ENCODE peak calls at places on chromosomes 1 and 21, in ten cellular contexts. One of them, this sample, is unnamed.

GRCh38 chr1:9145021-9145668 is 16.2 kb upstream of the GPR157 start:
- DNase-seq in transverse colon: no peak
- DNase-seq in prostate gland: no peak
- DNase-seq in CD8-positive, alpha-beta memory T cell: no peak
- DNase-seq in T follicular helper cell: no peak
- DNase-seq in stimulated activated CD8-positive, alpha-beta memory T cell treated with anti-CD3 and anti-CD28 coated beads, Interleukin-2, amount 100 ng/mL, for 48 hours: no peak
- DNase-seq in tibial artery: no peak
- DNase-seq in HCEC 1CT: peak
- DNase-seq in cardiac fibroblast: peak
- DNase-seq in NCI-H345: no peak
- DNase-seq in this sample: no peak

GRCh38 chr1:90723561-90724108 is 6.5 kb upstream of the BARHL2 start:
- DNase-seq in T follicular helper cell: no peak
- DNase-seq in prostate gland: no peak
- DNase-seq in CD8-positive, alpha-beta memory T cell: no peak
- DNase-seq in HCEC 1CT: peak
- DNase-seq in transverse colon: no peak
- DNase-seq in cardiac fibroblast: no peak
- DNase-seq in tibial artery: no peak
- DNase-seq in NCI-H345: no peak
- DNase-seq in stimulated activated CD8-positive, alpha-beta memory T cell treated with anti-CD3 and anti-CD28 coated beads, Interleukin-2, amount 100 ng/mL, for 48 hours: no peak
- DNase-seq in this sample: no peak

GRCh38 chr21:37912616-37913015 is 3.6 kb downstream of the KCNJ6 start:
- DNase-seq in NCI-H345: no peak
- DNase-seq in prostate gland: no peak
- DNase-seq in T follicular helper cell: no peak
- DNase-seq in transverse colon: no peak
- DNase-seq in HCEC 1CT: no peak
- DNase-seq in CD8-positive, alpha-beta memory T cell: no peak
- DNase-seq in tibial artery: no peak
- DNase-seq in cardiac fibroblast: no peak
- DNase-seq in stimulated activated CD8-positive, alpha-beta memory T cell treated with anti-CD3 and anti-CD28 coated beads, Interleukin-2, amount 100 ng/mL, for 48 hours: no peak
- DNase-seq in this sample: no peak

GRCh38 chr1:235613617-235614016 is 36.0 kb downstream of the GNG4 start:
- DNase-seq in tibial artery: no peak
- DNase-seq in stimulated activated CD8-positive, alpha-beta memory T cell treated with anti-CD3 and anti-CD28 coated beads, Interleukin-2, amount 100 ng/mL, for 48 hours: no peak
- DNase-seq in T follicular helper cell: no peak
- DNase-seq in NCI-H345: no peak
- DNase-seq in prostate gland: no peak
- DNase-seq in CD8-positive, alpha-beta memory T cell: no peak
- DNase-seq in cardiac fibroblast: no peak
- DNase-seq in HCEC 1CT: no peak
- DNase-seq in transverse colon: peak
- DNase-seq in this sample: no peak

GRCh38 chr1:54259546-54259945 is 59.6 kb downstream of the MRPL37 start:
- DNase-seq in T follicular helper cell: no peak
- DNase-seq in transverse colon: no peak
- DNase-seq in NCI-H345: no peak
- DNase-seq in tibial artery: no peak
- DNase-seq in prostate gland: no peak
- DNase-seq in cardiac fibroblast: no peak
- DNase-seq in HCEC 1CT: no peak
- DNase-seq in stimulated activated CD8-positive, alpha-beta memory T cell treated with anti-CD3 and anti-CD28 coated beads, Interleukin-2, amount 100 ng/mL, for 48 hours: no peak
- DNase-seq in CD8-positive, alpha-beta memory T cell: no peak
- DNase-seq in this sample: no peak

GRCh38 chr1:93021539-93022134 is 57.4 kb upstream of the MTF2 start:
- DNase-seq in CD8-positive, alpha-beta memory T cell: no peak
- DNase-seq in tibial artery: no peak
- DNase-seq in NCI-H345: peak
- DNase-seq in cardiac fibroblast: peak
- DNase-seq in HCEC 1CT: peak
- DNase-seq in stimulated activated CD8-positive, alpha-beta memory T cell treated with anti-CD3 and anti-CD28 coated beads, Interleukin-2, amount 100 ng/mL, for 48 hours: no peak
- DNase-seq in transverse colon: no peak
- DNase-seq in prostate gland: no peak
- DNase-seq in T follicular helper cell: no peak
- DNase-seq in this sample: no peak

GRCh38 chr1:108692724-108693655 is 880 bp downstream of the PRPF38B start:
- DNase-seq in transverse colon: peak
- DNase-seq in tibial artery: peak
- DNase-seq in stimulated activated CD8-positive, alpha-beta memory T cell treated with anti-CD3 and anti-CD28 coated beads, Interleukin-2, amount 100 ng/mL, for 48 hours: peak
- DNase-seq in T follicular helper cell: peak
- DNase-seq in prostate gland: peak
- DNase-seq in cardiac fibroblast: peak
- DNase-seq in HCEC 1CT: peak
- DNase-seq in NCI-H345: peak
- DNase-seq in CD8-positive, alpha-beta memory T cell: peak
- DNase-seq in this sample: peak

GRCh38 chr1:55352080-55352800 is 137.1 kb upstream of the USP24 start:
- DNase-seq in HCEC 1CT: no peak
- DNase-seq in CD8-positive, alpha-beta memory T cell: no peak
- DNase-seq in transverse colon: no peak
- DNase-seq in stimulated activated CD8-positive, alpha-beta memory T cell treated with anti-CD3 and anti-CD28 coated beads, Interleukin-2, amount 100 ng/mL, for 48 hours: no peak
- DNase-seq in cardiac fibroblast: no peak
- DNase-seq in T follicular helper cell: no peak
- DNase-seq in tibial artery: no peak
- DNase-seq in prostate gland: no peak
- DNase-seq in NCI-H345: no peak
- DNase-seq in this sample: no peak

GRCh38 chr1:233326995-233327937 is at the start of gene MAP3K21:
- DNase-seq in tibial artery: peak
- DNase-seq in stimulated activated CD8-positive, alpha-beta memory T cell treated with anti-CD3 and anti-CD28 coated beads, Interleukin-2, amount 100 ng/mL, for 48 hours: peak
- DNase-seq in CD8-positive, alpha-beta memory T cell: peak
- DNase-seq in NCI-H345: peak
- DNase-seq in cardiac fibroblast: peak
- DNase-seq in transverse colon: peak
- DNase-seq in prostate gland: peak
- DNase-seq in T follicular helper cell: peak
- DNase-seq in HCEC 1CT: peak
- DNase-seq in this sample: peak

GRCh38 chr1:17646444-17647287 is 107.2 kb downstream of the ARHGEF10L start:
- DNase-seq in transverse colon: no peak
- DNase-seq in stimulated activated CD8-positive, alpha-beta memory T cell treated with anti-CD3 and anti-CD28 coated beads, Interleukin-2, amount 100 ng/mL, for 48 hours: no peak
- DNase-seq in CD8-positive, alpha-beta memory T cell: no peak
- DNase-seq in tibial artery: no peak
- DNase-seq in cardiac fibroblast: no peak
- DNase-seq in prostate gland: no peak
- DNase-seq in T follicular helper cell: no peak
- DNase-seq in NCI-H345: no peak
- DNase-seq in HCEC 1CT: no peak
- DNase-seq in this sample: no peak

GRCh38 chr1:151976868-151977267 is 16.8 kb downstream of the S100A10 start:
- DNase-seq in transverse colon: peak
- DNase-seq in tibial artery: no peak
- DNase-seq in stimulated activated CD8-positive, alpha-beta memory T cell treated with anti-CD3 and anti-CD28 coated beads, Interleukin-2, amount 100 ng/mL, for 48 hours: no peak
- DNase-seq in NCI-H345: no peak
- DNase-seq in cardiac fibroblast: peak
- DNase-seq in CD8-positive, alpha-beta memory T cell: no peak
- DNase-seq in T follicular helper cell: no peak
- DNase-seq in HCEC 1CT: no peak
- DNase-seq in prostate gland: no peak
- DNase-seq in this sample: no peak

GRCh38 chr1:147171399-147172167 is 687 bp downstream of the PRKAB2 start:
- DNase-seq in tibial artery: no peak
- DNase-seq in cardiac fibroblast: no peak
- DNase-seq in transverse colon: peak
- DNase-seq in prostate gland: peak
- DNase-seq in HCEC 1CT: peak
- DNase-seq in CD8-positive, alpha-beta memory T cell: no peak
- DNase-seq in T follicular helper cell: no peak
- DNase-seq in NCI-H345: no peak
- DNase-seq in stimulated activated CD8-positive, alpha-beta memory T cell treated with anti-CD3 and anti-CD28 coated beads, Interleukin-2, amount 100 ng/mL, for 48 hours: no peak
- DNase-seq in this sample: no peak

GRCh38 chr1:14880456-14881316 is 272.9 kb upstream of the TMEM51 start:
- DNase-seq in HCEC 1CT: no peak
- DNase-seq in transverse colon: no peak
- DNase-seq in tibial artery: peak
- DNase-seq in CD8-positive, alpha-beta memory T cell: no peak
- DNase-seq in T follicular helper cell: no peak
- DNase-seq in cardiac fibroblast: peak
- DNase-seq in prostate gland: no peak
- DNase-seq in NCI-H345: no peak
- DNase-seq in stimulated activated CD8-positive, alpha-beta memory T cell treated with anti-CD3 and anti-CD28 coated beads, Interleukin-2, amount 100 ng/mL, for 48 hours: no peak
- DNase-seq in this sample: no peak

GRCh38 chr1:90107971-90108370 is 113.1 kb downstream of the ZNF326 start:
- DNase-seq in prostate gland: no peak
- DNase-seq in stimulated activated CD8-positive, alpha-beta memory T cell treated with anti-CD3 and anti-CD28 coated beads, Interleukin-2, amount 100 ng/mL, for 48 hours: no peak
- DNase-seq in cardiac fibroblast: no peak
- DNase-seq in T follicular helper cell: no peak
- DNase-seq in NCI-H345: no peak
- DNase-seq in transverse colon: no peak
- DNase-seq in CD8-positive, alpha-beta memory T cell: no peak
- DNase-seq in HCEC 1CT: no peak
- DNase-seq in tibial artery: no peak
- DNase-seq in this sample: no peak

GRCh38 chr1:245680395-245680794 is 525.6 kb downstream of the KIF26B start:
- DNase-seq in cardiac fibroblast: no peak
- DNase-seq in prostate gland: no peak
- DNase-seq in NCI-H345: no peak
- DNase-seq in transverse colon: no peak
- DNase-seq in CD8-positive, alpha-beta memory T cell: no peak
- DNase-seq in stimulated activated CD8-positive, alpha-beta memory T cell treated with anti-CD3 and anti-CD28 coated beads, Interleukin-2, amount 100 ng/mL, for 48 hours: no peak
- DNase-seq in HCEC 1CT: no peak
- DNase-seq in tibial artery: peak
- DNase-seq in T follicular helper cell: no peak
- DNase-seq in this sample: no peak

GRCh38 chr1:118650084-118650807 is 337.9 kb downstream of the TBX15 start:
- DNase-seq in transverse colon: no peak
- DNase-seq in cardiac fibroblast: no peak
- DNase-seq in T follicular helper cell: no peak
- DNase-seq in HCEC 1CT: no peak
- DNase-seq in CD8-positive, alpha-beta memory T cell: no peak
- DNase-seq in stimulated activated CD8-positive, alpha-beta memory T cell treated with anti-CD3 and anti-CD28 coated beads, Interleukin-2, amount 100 ng/mL, for 48 hours: no peak
- DNase-seq in prostate gland: peak
- DNase-seq in tibial artery: no peak
- DNase-seq in NCI-H345: no peak
- DNase-seq in this sample: no peak

GRCh38 chr1:13751458-13751871 is 51.5 kb downstream of the PRDM2 start:
- DNase-seq in stimulated activated CD8-positive, alpha-beta memory T cell treated with anti-CD3 and anti-CD28 coated beads, Interleukin-2, amount 100 ng/mL, for 48 hours: no peak
- DNase-seq in CD8-positive, alpha-beta memory T cell: no peak
- DNase-seq in prostate gland: no peak
- DNase-seq in HCEC 1CT: no peak
- DNase-seq in transverse colon: no peak
- DNase-seq in tibial artery: no peak
- DNase-seq in T follicular helper cell: no peak
- DNase-seq in cardiac fibroblast: no peak
- DNase-seq in NCI-H345: no peak
- DNase-seq in this sample: no peak

GRCh38 chr1:53946252-53947171 is at the start of gene LRRC42:
- DNase-seq in HCEC 1CT: peak
- DNase-seq in cardiac fibroblast: no peak
- DNase-seq in T follicular helper cell: no peak
- DNase-seq in transverse colon: no peak
- DNase-seq in prostate gland: no peak
- DNase-seq in tibial artery: no peak
- DNase-seq in CD8-positive, alpha-beta memory T cell: no peak
- DNase-seq in stimulated activated CD8-positive, alpha-beta memory T cell treated with anti-CD3 and anti-CD28 coated beads, Interleukin-2, amount 100 ng/mL, for 48 hours: peak
- DNase-seq in NCI-H345: peak
- DNase-seq in this sample: no peak

GRCh38 chr1:97796716-97797115 is 124.1 kb downstream of the DPYD start:
- DNase-seq in HCEC 1CT: no peak
- DNase-seq in tibial artery: no peak
- DNase-seq in transverse colon: no peak
- DNase-seq in prostate gland: no peak
- DNase-seq in cardiac fibroblast: peak
- DNase-seq in T follicular helper cell: no peak
- DNase-seq in NCI-H345: peak
- DNase-seq in stimulated activated CD8-positive, alpha-beta memory T cell treated with anti-CD3 and anti-CD28 coated beads, Interleukin-2, amount 100 ng/mL, for 48 hours: no peak
- DNase-seq in CD8-positive, alpha-beta memory T cell: no peak
- DNase-seq in this sample: no peak

GRCh38 chr1:31248276-31248675 is 8.6 kb upstream of the NKAIN1 start:
- DNase-seq in tibial artery: no peak
- DNase-seq in CD8-positive, alpha-beta memory T cell: no peak
- DNase-seq in prostate gland: no peak
- DNase-seq in transverse colon: no peak
- DNase-seq in NCI-H345: no peak
- DNase-seq in T follicular helper cell: no peak
- DNase-seq in cardiac fibroblast: no peak
- DNase-seq in stimulated activated CD8-positive, alpha-beta memory T cell treated with anti-CD3 and anti-CD28 coated beads, Interleukin-2, amount 100 ng/mL, for 48 hours: no peak
- DNase-seq in HCEC 1CT: no peak
- DNase-seq in this sample: no peak

GRCh38 chr1:210582186-210582981 is 253.7 kb downstream of the HHAT start:
- DNase-seq in T follicular helper cell: no peak
- DNase-seq in tibial artery: no peak
- DNase-seq in stimulated activated CD8-positive, alpha-beta memory T cell treated with anti-CD3 and anti-CD28 coated beads, Interleukin-2, amount 100 ng/mL, for 48 hours: no peak
- DNase-seq in NCI-H345: no peak
- DNase-seq in transverse colon: no peak
- DNase-seq in cardiac fibroblast: no peak
- DNase-seq in HCEC 1CT: no peak
- DNase-seq in prostate gland: no peak
- DNase-seq in CD8-positive, alpha-beta memory T cell: no peak
- DNase-seq in this sample: no peak

GRCh38 chr1:225253784-225254183 is 174.1 kb downstream of the LBR start:
- DNase-seq in HCEC 1CT: peak
- DNase-seq in T follicular helper cell: no peak
- DNase-seq in CD8-positive, alpha-beta memory T cell: no peak
- DNase-seq in transverse colon: no peak
- DNase-seq in tibial artery: no peak
- DNase-seq in prostate gland: no peak
- DNase-seq in stimulated activated CD8-positive, alpha-beta memory T cell treated with anti-CD3 and anti-CD28 coated beads, Interleukin-2, amount 100 ng/mL, for 48 hours: no peak
- DNase-seq in NCI-H345: no peak
- DNase-seq in cardiac fibroblast: no peak
- DNase-seq in this sample: no peak

GRCh38 chr1:151718666-151719065 is 2.1 kb upstream of the CELF3 start:
- DNase-seq in NCI-H345: no peak
- DNase-seq in transverse colon: no peak
- DNase-seq in HCEC 1CT: no peak
- DNase-seq in stimulated activated CD8-positive, alpha-beta memory T cell treated with anti-CD3 and anti-CD28 coated beads, Interleukin-2, amount 100 ng/mL, for 48 hours: no peak
- DNase-seq in tibial artery: no peak
- DNase-seq in prostate gland: no peak
- DNase-seq in CD8-positive, alpha-beta memory T cell: no peak
- DNase-seq in T follicular helper cell: no peak
- DNase-seq in cardiac fibroblast: no peak
- DNase-seq in this sample: no peak

GRCh38 chr1:228514421-228514820 is 27.2 kb downstream of the RNF187 start:
- DNase-seq in T follicular helper cell: no peak
- DNase-seq in cardiac fibroblast: no peak
- DNase-seq in CD8-positive, alpha-beta memory T cell: no peak
- DNase-seq in stimulated activated CD8-positive, alpha-beta memory T cell treated with anti-CD3 and anti-CD28 coated beads, Interleukin-2, amount 100 ng/mL, for 48 hours: no peak
- DNase-seq in tibial artery: peak
- DNase-seq in HCEC 1CT: no peak
- DNase-seq in NCI-H345: no peak
- DNase-seq in prostate gland: no peak
- DNase-seq in transverse colon: no peak
- DNase-seq in this sample: no peak

GRCh38 chr21:31974454-31974985 is 101.7 kb downstream of the HUNK start:
- DNase-seq in CD8-positive, alpha-beta memory T cell: no peak
- DNase-seq in prostate gland: no peak
- DNase-seq in transverse colon: no peak
- DNase-seq in NCI-H345: no peak
- DNase-seq in cardiac fibroblast: no peak
- DNase-seq in T follicular helper cell: no peak
- DNase-seq in stimulated activated CD8-positive, alpha-beta memory T cell treated with anti-CD3 and anti-CD28 coated beads, Interleukin-2, amount 100 ng/mL, for 48 hours: peak
- DNase-seq in tibial artery: no peak
- DNase-seq in HCEC 1CT: no peak
- DNase-seq in this sample: no peak

GRCh38 chr21:34582506-34583150 is 32.3 kb downstream of the RCAN1 start:
- DNase-seq in stimulated activated CD8-positive, alpha-beta memory T cell treated with anti-CD3 and anti-CD28 coated beads, Interleukin-2, amount 100 ng/mL, for 48 hours: no peak
- DNase-seq in transverse colon: no peak
- DNase-seq in CD8-positive, alpha-beta memory T cell: no peak
- DNase-seq in HCEC 1CT: peak
- DNase-seq in NCI-H345: no peak
- DNase-seq in cardiac fibroblast: peak
- DNase-seq in T follicular helper cell: no peak
- DNase-seq in tibial artery: no peak
- DNase-seq in prostate gland: peak
- DNase-seq in this sample: no peak

GRCh38 chr1:39214021-39214713 is 9.7 kb downstream of the MACF1 start:
- DNase-seq in CD8-positive, alpha-beta memory T cell: no peak
- DNase-seq in prostate gland: no peak
- DNase-seq in stimulated activated CD8-positive, alpha-beta memory T cell treated with anti-CD3 and anti-CD28 coated beads, Interleukin-2, amount 100 ng/mL, for 48 hours: no peak
- DNase-seq in NCI-H345: no peak
- DNase-seq in transverse colon: no peak
- DNase-seq in HCEC 1CT: no peak
- DNase-seq in T follicular helper cell: no peak
- DNase-seq in cardiac fibroblast: peak
- DNase-seq in tibial artery: no peak
- DNase-seq in this sample: no peak

GRCh38 chr1:228867951-228868730 is 132.9 kb downstream of the RHOU start:
- DNase-seq in prostate gland: no peak
- DNase-seq in T follicular helper cell: no peak
- DNase-seq in cardiac fibroblast: no peak
- DNase-seq in HCEC 1CT: no peak
- DNase-seq in NCI-H345: peak
- DNase-seq in transverse colon: no peak
- DNase-seq in CD8-positive, alpha-beta memory T cell: no peak
- DNase-seq in tibial artery: no peak
- DNase-seq in stimulated activated CD8-positive, alpha-beta memory T cell treated with anti-CD3 and anti-CD28 coated beads, Interleukin-2, amount 100 ng/mL, for 48 hours: no peak
- DNase-seq in this sample: no peak